ENCODE peak calls at places on chromosomes 16 and 17, in eight cellular contexts. Z is iris pigment epithelial cell; J is stimulated activated CD4-positive, alpha-beta T cell treated with anti-CD3 and anti-CD28 coated beads, Interleukin-4, amount 100 ng/mL, for 48 hours; B is HL-60; K is SK-MEL-5; A is naive B cell; L is activated CD4-positive, alpha-beta T cell treated with anti-CD3 and anti-CD28 coated beads, Interleukin-2, amount 50 U/mL, for 48 hours; Q is A172. U is an unnamed sample.
A peak's percentile ranks its signal among the peaks of the same experiment; 100 is the strongest.

GRCh38 chr17:3935825-3936355 is 19.6 kb upstream of the P2RX1 start:
- DNase-seq in A (no peak), B (no peak), J (no peak), Z (peak; percentile 77), K (no peak), Q (peak; percentile 55), L (no peak), U (no peak)

GRCh38 chr16:12111223-12111622 is 134.7 kb downstream of the SNX29 start:
- DNase-seq in L (no peak), A (no peak), K (no peak), Q (no peak), B (peak; percentile 7), J (no peak), Z (no peak), U (no peak)

GRCh38 chr16:49932943-49933342 is 77.0 kb upstream of the ZNF423 start:
- DNase-seq in J (no peak), B (no peak), A (no peak), Z (peak; percentile 27), K (no peak), Q (peak; percentile 26), L (no peak), U (no peak)

GRCh38 chr17:12040478-12040877 is 19.8 kb downstream of the MAP2K4 start:
- DNase-seq in A (no peak), J (no peak), Z (no peak), B (no peak), Q (no peak), K (no peak), L (no peak), U (no peak)

GRCh38 chr17:50209472-50210248 is 8.2 kb upstream of the COL1A1 start:
- DNase-seq in B (no peak), K (no peak), Z (peak; percentile 100), Q (peak; percentile 97), J (no peak), A (no peak), L (no peak), U (no peak)

GRCh38 chr17:69928586-69928985 is 146.4 kb upstream of the KCNJ16 start:
- DNase-seq in A (no peak), K (no peak), Q (no peak), J (no peak), B (no peak), Z (no peak), L (no peak), U (no peak)

GRCh38 chr17:30113213-30113612 is 3.4 kb upstream of the NSRP1 start:
- DNase-seq in B (no peak), Q (peak; percentile 69), J (no peak), A (no peak), Z (peak; percentile 11), K (peak; percentile 64), L (no peak), U (no peak)

GRCh38 chr17:54760836-54761235 is 139.8 kb upstream of the TOM1L1 start:
- DNase-seq in B (no peak), A (no peak), J (no peak), Q (no peak), Z (no peak), L (no peak), K (no peak), U (no peak)

GRCh38 chr17:66791337-66791736 is 43.6 kb upstream of the CACNG5 start:
- DNase-seq in Q (no peak), A (peak; percentile 21), B (no peak), L (no peak), Z (no peak), K (no peak), J (no peak), U (no peak)

GRCh38 chr17:36816214-36816613 is 121.1 kb upstream of the LHX1 start:
- DNase-seq in B (no peak), Q (no peak), Z (no peak), J (no peak), A (no peak), L (no peak), K (no peak), U (no peak)

GRCh38 chr17:40399185-40399584 is 18.5 kb downstream of the TOP2A start:
- DNase-seq in Q (peak; percentile 41), L (no peak), A (peak; percentile 56), Z (peak; percentile 58), K (peak; percentile 83), J (no peak), B (no peak), U (no peak)

GRCh38 chr17:41814195-41814594 is 1.4 kb downstream of the FKBP10 start:
- DNase-seq in J (no peak), L (no peak), A (no peak), B (no peak), K (no peak), Q (no peak), Z (peak; percentile 67), U (no peak)

GRCh38 chr17:70136131-70136530 is 33.2 kb upstream of the KCNJ2 start:
- DNase-seq in J (no peak), B (no peak), Q (no peak), L (no peak), Z (no peak), K (no peak), A (no peak), U (no peak)